ENCODE peak calls at places on chromosomes 2 and 18, in four cellular contexts. One of them, this sample, is unnamed.
A peak's percentile ranks its signal among the peaks of the same experiment; 100 is the strongest.

GRCh38 chr2:75896779-75897366 is 186.2 kb upstream of the GCFC2 start:
- DNase-seq in HFFc6: no peak
- DNase-seq in activated naive CD8-positive, alpha-beta T cell treated with anti-CD3 and anti-CD28 coated beads for 36 hours: no peak
- DNase-seq in HEK293T: peak; percentile 59
- DNase-seq in this sample: no peak

GRCh38 chr18:48801728-48802542 is 148.8 kb downstream of the SMAD7 start:
- DNase-seq in HEK293T: no peak
- DNase-seq in activated naive CD8-positive, alpha-beta T cell treated with anti-CD3 and anti-CD28 coated beads for 36 hours: no peak
- DNase-seq in HFFc6: no peak
- DNase-seq in this sample: no peak

GRCh38 chr2:48900321-48901014 is 144.9 kb upstream of the LHCGR start:
- DNase-seq in HEK293T: no peak
- DNase-seq in HFFc6: no peak
- DNase-seq in activated naive CD8-positive, alpha-beta T cell treated with anti-CD3 and anti-CD28 coated beads for 36 hours: no peak
- DNase-seq in this sample: peak; percentile 18

GRCh38 chr2:218400167-218400929 is 680 bp downstream of the CTDSP1 start:
- DNase-seq in HEK293T: no peak
- DNase-seq in HFFc6: no peak
- DNase-seq in activated naive CD8-positive, alpha-beta T cell treated with anti-CD3 and anti-CD28 coated beads for 36 hours: peak; percentile 45
- DNase-seq in this sample: peak; percentile 65

GRCh38 chr18:67661555-67661954 is 145.0 kb upstream of the DSEL start:
- DNase-seq in HFFc6: no peak
- DNase-seq in HEK293T: no peak
- DNase-seq in activated naive CD8-positive, alpha-beta T cell treated with anti-CD3 and anti-CD28 coated beads for 36 hours: no peak
- DNase-seq in this sample: no peak

GRCh38 chr18:48036641-48037421 is 106.4 kb upstream of the SMAD2 start:
- DNase-seq in HFFc6: no peak
- DNase-seq in activated naive CD8-positive, alpha-beta T cell treated with anti-CD3 and anti-CD28 coated beads for 36 hours: no peak
- DNase-seq in HEK293T: no peak
- DNase-seq in this sample: no peak

GRCh38 chr2:120765911-120766757 is 30.5 kb downstream of the GLI2 start:
- DNase-seq in HFFc6: peak; percentile 90
- DNase-seq in HEK293T: no peak
- DNase-seq in activated naive CD8-positive, alpha-beta T cell treated with anti-CD3 and anti-CD28 coated beads for 36 hours: no peak
- DNase-seq in this sample: peak; percentile 97

GRCh38 chr2:161486111-161486510 is 70.0 kb downstream of the TBR1 start:
- DNase-seq in HEK293T: no peak
- DNase-seq in activated naive CD8-positive, alpha-beta T cell treated with anti-CD3 and anti-CD28 coated beads for 36 hours: no peak
- DNase-seq in HFFc6: no peak
- DNase-seq in this sample: no peak

GRCh38 chr2:172200495-172201085 is 97.9 kb upstream of the DLX2 start:
- DNase-seq in activated naive CD8-positive, alpha-beta T cell treated with anti-CD3 and anti-CD28 coated beads for 36 hours: no peak
- DNase-seq in HFFc6: peak; percentile 52
- DNase-seq in HEK293T: no peak
- DNase-seq in this sample: no peak

GRCh38 chr2:212421571-212422334 is 116.8 kb downstream of the ERBB4 start:
- DNase-seq in activated naive CD8-positive, alpha-beta T cell treated with anti-CD3 and anti-CD28 coated beads for 36 hours: no peak
- DNase-seq in HEK293T: no peak
- DNase-seq in HFFc6: peak; percentile 72
- DNase-seq in this sample: no peak